ENCODE peak calls at places on chromosomes 2 and 18, in ten cellular contexts. D is GM23248; S is CD8-positive, alpha-beta T cell; A is MM.1S; Z is SK-N-SH; L is NB4; M is breast epithelium; E is neural progenitor cell; R is left ventricle myocardium inferior; F is cardiac muscle cell. O is an unnamed sample.

GRCh38 chr18:8620845-8621244 is 11.6 kb downstream of the RAB12 start:
- DNase-seq in D (no peak), S (no peak), A (no peak), Z (no peak), L (no peak), M (no peak), E (no peak), R (no peak), F (no peak), O (no peak)

GRCh38 chr18:25299426-25299825 is 52.5 kb downstream of the ZNF521 start:
- DNase-seq in D (peak; percentile 87), S (no peak), A (no peak), Z (no peak), L (peak; percentile 8), M (no peak), E (no peak), R (no peak), F (no peak), O (no peak)

GRCh38 chr18:2510416-2510815 is 60.9 kb downstream of the METTL4 start:
- DNase-seq in D (no peak), S (no peak), A (no peak), Z (no peak), L (no peak), M (no peak), E (no peak), R (no peak), F (no peak), O (no peak)

GRCh38 chr2:46540496-46541342 is 61.4 kb downstream of the TMEM247 start:
- DNase-seq in D (peak; percentile 87), S (no peak), A (no peak), Z (no peak), L (peak; percentile 13), M (peak; percentile 37), E (no peak), R (no peak), F (no peak), O (no peak)

GRCh38 chr2:164928101-164928673 is 27.1 kb downstream of the SLC38A11 start:
- DNase-seq in D (no peak), S (no peak), A (no peak), Z (no peak), L (no peak), M (no peak), E (no peak), R (no peak), F (no peak), O (no peak)

GRCh38 chr2:216286616-216287231 is 85.6 kb downstream of the MARCHF4 start:
- DNase-seq in D (peak; percentile 4), S (no peak), A (no peak), Z (no peak), L (no peak), M (no peak), E (no peak), R (no peak), F (no peak), O (no peak)

GRCh38 chr2:147659051-147659450 is 185.8 kb upstream of the ACVR2A start:
- DNase-seq in D (peak; percentile 2), S (no peak), A (no peak), Z (no peak), L (no peak), M (no peak), E (no peak), R (no peak), F (no peak), O (no peak)

GRCh38 chr18:35311506-35311905 is 21.5 kb upstream of the ZSCAN30 start:
- DNase-seq in D (peak; percentile 11), S (no peak), A (no peak), Z (no peak), L (no peak), M (no peak), E (no peak), R (no peak), F (no peak), O (no peak)

GRCh38 chr18:56044239-56044638 is 456.2 kb upstream of the TCF4 start:
- DNase-seq in D (no peak), S (no peak), A (no peak), Z (no peak), L (no peak), M (no peak), E (no peak), R (no peak), F (no peak), O (no peak)

DNA sequence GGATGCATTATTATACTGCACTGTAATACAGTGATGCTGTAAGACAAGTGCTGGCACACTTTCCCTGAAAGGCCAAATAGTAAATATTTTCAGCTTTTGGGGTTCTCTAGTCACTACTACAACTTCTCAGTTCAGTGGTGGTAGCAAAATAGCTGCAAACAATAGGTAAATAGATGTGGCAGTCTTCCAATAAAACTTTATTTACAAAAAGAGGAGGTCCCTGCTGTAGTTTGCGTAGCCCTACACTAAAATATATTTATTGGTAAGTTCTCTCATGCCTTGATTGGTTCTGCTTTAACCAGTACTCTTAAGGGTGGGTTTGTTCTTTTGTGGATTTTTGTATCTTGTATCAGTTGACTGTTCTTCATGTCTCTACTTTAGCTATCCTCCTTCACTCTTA is 7.8 kb downstream of the GLS start:
- DNase-seq in D (no peak), S (no peak), A (no peak), Z (no peak), L (no peak), M (no peak), E (no peak), R (no peak), F (no peak), O (no peak)
- H3K4me3 ChIP-seq in D (peak overlapping the region; percentile 92), S (no peak overlapping the region), A (no peak overlapping the region), Z (no peak overlapping the region), L (peak overlapping the region; percentile 4), M (no peak overlapping the region), E (no peak overlapping the region), R (no peak overlapping the region), F (no peak overlapping the region), O (no peak overlapping the region)

GRCh38 chr2:98412751-98413445 is 31.8 kb upstream of the INPP4A start:
- DNase-seq in D (peak; percentile 69), S (peak; percentile 54), A (peak; percentile 81), Z (peak; percentile 60), L (peak; percentile 83), M (no peak), E (peak; percentile 81), R (no peak), F (peak; percentile 83), O (peak; percentile 84)
- H3K4me3 ChIP-seq in D (no peak overlapping the region), S (no peak overlapping the region), A (no peak overlapping the region), Z (no peak overlapping the region), L (no peak overlapping the region), M (no peak overlapping the region), E (no peak overlapping the region), R (no peak overlapping the region), F (no peak overlapping the region), O (no peak overlapping the region)

GRCh38 chr18:9863282-9863681 is 22.5 kb upstream of the TXNDC2 start:
- DNase-seq in D (no peak), S (no peak), A (no peak), Z (no peak), L (no peak), M (no peak), E (no peak), R (no peak), F (no peak), O (no peak)
- H3K4me3 ChIP-seq in D (no peak overlapping the region), S (no peak overlapping the region), A (no peak overlapping the region), Z (no peak overlapping the region), L (no peak overlapping the region), M (no peak overlapping the region), E (no peak overlapping the region), R (no peak overlapping the region), F (no peak overlapping the region), O (no peak overlapping the region)

GRCh38 chr2:26421961-26422360 is 20.2 kb downstream of the DRC1 start:
- DNase-seq in D (no peak), S (no peak), A (no peak), Z (no peak), L (no peak), M (no peak), E (no peak), R (no peak), F (peak; percentile 31), O (no peak)
- H3K4me3 ChIP-seq in D (no peak overlapping the region), S (no peak overlapping the region), A (no peak overlapping the region), Z (no peak overlapping the region), L (no peak overlapping the region), M (no peak overlapping the region), E (no peak overlapping the region), R (no peak overlapping the region), F (no peak overlapping the region), O (no peak overlapping the region)

GRCh38 chr2:219496781-219497494 is 1.8 kb upstream of the GMPPA start:
- DNase-seq in D (no peak), S (no peak), A (no peak), Z (no peak), L (no peak), M (no peak), E (peak; percentile 48), R (no peak), F (no peak), O (no peak)
- H3K4me3 ChIP-seq in D (peak overlapping the region; percentile 97), S (no peak overlapping the region), A (no peak overlapping the region), Z (no peak overlapping the region), L (no peak overlapping the region), M (peak overlapping the region; percentile 73), E (peak overlapping the region; percentile 18), R (peak overlapping the region; percentile 75), F (peak overlapping the region; percentile 36), O (no peak overlapping the region)

O was measured in GM12865.